ENCODE peak calls at places on chromosomes 6 and 20, in eight cellular contexts. Q is fibroblast of villous mesenchyme, Y is amygdala, X is neural crest cell, P is MM.1S, D is A549, H is activated B cell treated with CpG ODN at 0.5 μM for 24 hours, J is heart left ventricle. F is an unnamed sample.

GRCh38 chr20:38573381-38573780 is 7.6 kb upstream of the ADIG start:
- DNase-seq in Y (no peak), J (no peak), H (no peak), Q (no peak), D (no peak), X (no peak), P (no peak), F (no peak)

GRCh38 chr6:25482996-25483395 is 169.0 kb upstream of the SCGN start:
- DNase-seq in Q (no peak), J (no peak), D (no peak), Y (no peak), H (no peak), X (no peak), P (no peak), F (no peak)

GRCh38 chr6:21769973-21770372 is 176.4 kb downstream of the SOX4 start:
- DNase-seq in X (no peak), D (peak), Q (peak), Y (no peak), H (no peak), P (no peak), J (no peak), F (no peak)

GRCh38 chr6:44667668-44668390 is 280.3 kb downstream of the CDC5L start:
- DNase-seq in D (peak), X (peak), Q (no peak), P (no peak), J (no peak), H (no peak), Y (no peak), F (no peak)

GRCh38 chr6:158799051-158799792 is 19.9 kb downstream of the EZR start:
- DNase-seq in H (no peak), Q (peak), Y (no peak), X (no peak), P (no peak), D (peak), J (no peak), F (no peak)

GRCh38 chr20:41152108-41152757 is 14.9 kb downstream of the PLCG1 start:
- DNase-seq in Y (no peak), Q (no peak), P (no peak), J (peak), X (no peak), H (no peak), D (no peak), F (no peak)

GRCh38 chr6:145267076-145267867 is 468.0 kb downstream of the EPM2A start:
- DNase-seq in X (no peak), Y (no peak), D (no peak), Q (peak), J (no peak), H (no peak), P (no peak), F (no peak)

GRCh38 chr6:17831135-17831534 is 124.4 kb upstream of the NUP153 start:
- DNase-seq in X (no peak), Q (no peak), D (no peak), H (no peak), J (peak), P (no peak), Y (no peak), F (no peak)

GRCh38 chr6:89895273-89895874 is 1.1 kb downstream of the GJA10 start:
- DNase-seq in J (no peak), P (no peak), Y (no peak), Q (peak), X (peak), H (no peak), D (peak), F (no peak)

GRCh38 chr20:45833030-45833882 is at the start of gene SNX21:
- DNase-seq in Y (peak), J (peak), H (peak), D (peak), X (peak), Q (peak), P (peak), F (peak)

GRCh38 chr6:70834520-70834919 is 122.3 kb downstream of the B3GAT2 start:
- DNase-seq in H (no peak), X (no peak), J (no peak), P (no peak), D (no peak), Y (no peak), Q (peak), F (no peak)